ENCODE peak calls at places on chromosomes 3 and 15, in seven cellular contexts. One of them, this sample, is unnamed.
A peak's percentile ranks its signal among the peaks of the same experiment; 100 is the strongest.

GRCh38 chr3:74353039-74353438 is 261.4 kb downstream of the CNTN3 start:
- DNase-seq in GM04504: no peak
- DNase-seq in cardiac muscle cell: peak; percentile 9
- DNase-seq in activated CD4-positive, alpha-beta memory T cell treated with anti-CD3 and anti-CD28 coated beads for 36 hours: no peak
- DNase-seq in NCI-H1105 treated with DMSO at 0.1 percent for 48 hours: no peak
- DNase-seq in activated naive CD4-positive, alpha-beta T cell treated with anti-CD3 and anti-CD28 coated beads for 36 hours: no peak
- DNase-seq in GM10248: no peak
- DNase-seq in this sample: no peak

GRCh38 chr15:75348034-75348562 is 1.3 kb downstream of the NEIL1 start:
- DNase-seq in GM04504: no peak
- DNase-seq in cardiac muscle cell: peak; percentile 38
- DNase-seq in activated CD4-positive, alpha-beta memory T cell treated with anti-CD3 and anti-CD28 coated beads for 36 hours: no peak
- DNase-seq in NCI-H1105 treated with DMSO at 0.1 percent for 48 hours: no peak
- DNase-seq in activated naive CD4-positive, alpha-beta T cell treated with anti-CD3 and anti-CD28 coated beads for 36 hours: no peak
- DNase-seq in GM10248: peak; percentile 40
- DNase-seq in this sample: no peak

GRCh38 chr3:50395070-50395860 is 35.9 kb upstream of the TMEM115 start:
- DNase-seq in GM04504: no peak
- DNase-seq in cardiac muscle cell: no peak
- DNase-seq in activated CD4-positive, alpha-beta memory T cell treated with anti-CD3 and anti-CD28 coated beads for 36 hours: no peak
- DNase-seq in NCI-H1105 treated with DMSO at 0.1 percent for 48 hours: no peak
- DNase-seq in activated naive CD4-positive, alpha-beta T cell treated with anti-CD3 and anti-CD28 coated beads for 36 hours: no peak
- DNase-seq in GM10248: no peak
- DNase-seq in this sample: no peak

GRCh38 chr15:66840615-66841014 is 138.6 kb downstream of the SMAD6 start:
- DNase-seq in GM04504: no peak
- DNase-seq in cardiac muscle cell: no peak
- DNase-seq in activated CD4-positive, alpha-beta memory T cell treated with anti-CD3 and anti-CD28 coated beads for 36 hours: no peak
- DNase-seq in NCI-H1105 treated with DMSO at 0.1 percent for 48 hours: no peak
- DNase-seq in activated naive CD4-positive, alpha-beta T cell treated with anti-CD3 and anti-CD28 coated beads for 36 hours: no peak
- DNase-seq in GM10248: no peak
- DNase-seq in this sample: no peak

GRCh38 chr3:146382386-146382785 is 87.0 kb downstream of the PLSCR2 start:
- DNase-seq in GM04504: no peak
- DNase-seq in cardiac muscle cell: peak; percentile 8
- DNase-seq in activated CD4-positive, alpha-beta memory T cell treated with anti-CD3 and anti-CD28 coated beads for 36 hours: no peak
- DNase-seq in NCI-H1105 treated with DMSO at 0.1 percent for 48 hours: peak; percentile 31
- DNase-seq in activated naive CD4-positive, alpha-beta T cell treated with anti-CD3 and anti-CD28 coated beads for 36 hours: peak; percentile 6
- DNase-seq in GM10248: no peak
- DNase-seq in this sample: peak; percentile 1

GRCh38 chr3:11662392-11662990 is 18.8 kb upstream of the VGLL4 start:
- DNase-seq in GM04504: no peak
- DNase-seq in cardiac muscle cell: no peak
- DNase-seq in activated CD4-positive, alpha-beta memory T cell treated with anti-CD3 and anti-CD28 coated beads for 36 hours: no peak
- DNase-seq in NCI-H1105 treated with DMSO at 0.1 percent for 48 hours: no peak
- DNase-seq in activated naive CD4-positive, alpha-beta T cell treated with anti-CD3 and anti-CD28 coated beads for 36 hours: no peak
- DNase-seq in GM10248: no peak
- DNase-seq in this sample: no peak

GRCh38 chr3:133886031-133886722 is 9.5 kb downstream of the RAB6B start:
- DNase-seq in GM04504: no peak
- DNase-seq in cardiac muscle cell: no peak
- DNase-seq in activated CD4-positive, alpha-beta memory T cell treated with anti-CD3 and anti-CD28 coated beads for 36 hours: no peak
- DNase-seq in NCI-H1105 treated with DMSO at 0.1 percent for 48 hours: no peak
- DNase-seq in activated naive CD4-positive, alpha-beta T cell treated with anti-CD3 and anti-CD28 coated beads for 36 hours: no peak
- DNase-seq in GM10248: peak; percentile 3
- DNase-seq in this sample: no peak

GRCh38 chr3:185207931-185208746 is 45.7 kb downstream of the EHHADH start:
- DNase-seq in GM04504: peak; percentile 47
- DNase-seq in cardiac muscle cell: no peak
- DNase-seq in activated CD4-positive, alpha-beta memory T cell treated with anti-CD3 and anti-CD28 coated beads for 36 hours: peak; percentile 41
- DNase-seq in NCI-H1105 treated with DMSO at 0.1 percent for 48 hours: no peak
- DNase-seq in activated naive CD4-positive, alpha-beta T cell treated with anti-CD3 and anti-CD28 coated beads for 36 hours: no peak
- DNase-seq in GM10248: peak; percentile 59
- DNase-seq in this sample: peak; percentile 5

GRCh38 chr3:123343296-123344174 is 105.4 kb downstream of the ADCY5 start:
- DNase-seq in GM04504: no peak
- DNase-seq in cardiac muscle cell: peak; percentile 63
- DNase-seq in activated CD4-positive, alpha-beta memory T cell treated with anti-CD3 and anti-CD28 coated beads for 36 hours: no peak
- DNase-seq in NCI-H1105 treated with DMSO at 0.1 percent for 48 hours: no peak
- DNase-seq in activated naive CD4-positive, alpha-beta T cell treated with anti-CD3 and anti-CD28 coated beads for 36 hours: no peak
- DNase-seq in GM10248: no peak
- DNase-seq in this sample: no peak

GRCh38 chr15:37931868-37932267 is 2.6 kb upstream of the TMCO5A start:
- DNase-seq in GM04504: no peak
- DNase-seq in cardiac muscle cell: no peak
- DNase-seq in activated CD4-positive, alpha-beta memory T cell treated with anti-CD3 and anti-CD28 coated beads for 36 hours: no peak
- DNase-seq in NCI-H1105 treated with DMSO at 0.1 percent for 48 hours: no peak
- DNase-seq in activated naive CD4-positive, alpha-beta T cell treated with anti-CD3 and anti-CD28 coated beads for 36 hours: no peak
- DNase-seq in GM10248: no peak
- DNase-seq in this sample: no peak

GRCh38 chr3:5428607-5429516 is 241.4 kb downstream of the EDEM1 start:
- DNase-seq in GM04504: no peak
- DNase-seq in cardiac muscle cell: no peak
- DNase-seq in activated CD4-positive, alpha-beta memory T cell treated with anti-CD3 and anti-CD28 coated beads for 36 hours: no peak
- DNase-seq in NCI-H1105 treated with DMSO at 0.1 percent for 48 hours: no peak
- DNase-seq in activated naive CD4-positive, alpha-beta T cell treated with anti-CD3 and anti-CD28 coated beads for 36 hours: peak; percentile 11
- DNase-seq in GM10248: peak; percentile 19
- DNase-seq in this sample: peak; percentile 3

GRCh38 chr3:160185711-160186110 is 39.5 kb upstream of the C3orf80 start:
- DNase-seq in GM04504: no peak
- DNase-seq in cardiac muscle cell: no peak
- DNase-seq in activated CD4-positive, alpha-beta memory T cell treated with anti-CD3 and anti-CD28 coated beads for 36 hours: no peak
- DNase-seq in NCI-H1105 treated with DMSO at 0.1 percent for 48 hours: no peak
- DNase-seq in activated naive CD4-positive, alpha-beta T cell treated with anti-CD3 and anti-CD28 coated beads for 36 hours: no peak
- DNase-seq in GM10248: no peak
- DNase-seq in this sample: no peak

GRCh38 chr3:14238356-14238755 is 59.7 kb downstream of the LSM3 start:
- DNase-seq in GM04504: no peak
- DNase-seq in cardiac muscle cell: no peak
- DNase-seq in activated CD4-positive, alpha-beta memory T cell treated with anti-CD3 and anti-CD28 coated beads for 36 hours: no peak
- DNase-seq in NCI-H1105 treated with DMSO at 0.1 percent for 48 hours: no peak
- DNase-seq in activated naive CD4-positive, alpha-beta T cell treated with anti-CD3 and anti-CD28 coated beads for 36 hours: no peak
- DNase-seq in GM10248: no peak
- DNase-seq in this sample: no peak

GRCh38 chr15:72231847-72232461 is 964 bp upstream of the PKM start:
- DNase-seq in GM04504: peak; percentile 61
- DNase-seq in cardiac muscle cell: peak; percentile 9
- DNase-seq in activated CD4-positive, alpha-beta memory T cell treated with anti-CD3 and anti-CD28 coated beads for 36 hours: peak; percentile 70
- DNase-seq in NCI-H1105 treated with DMSO at 0.1 percent for 48 hours: peak; percentile 61
- DNase-seq in activated naive CD4-positive, alpha-beta T cell treated with anti-CD3 and anti-CD28 coated beads for 36 hours: peak; percentile 78
- DNase-seq in GM10248: peak; percentile 35
- DNase-seq in this sample: peak; percentile 68

GRCh38 chr3:64104006-64104405 is 80.7 kb upstream of the PSMD6 start:
- DNase-seq in GM04504: no peak
- DNase-seq in cardiac muscle cell: no peak
- DNase-seq in activated CD4-positive, alpha-beta memory T cell treated with anti-CD3 and anti-CD28 coated beads for 36 hours: no peak
- DNase-seq in NCI-H1105 treated with DMSO at 0.1 percent for 48 hours: no peak
- DNase-seq in activated naive CD4-positive, alpha-beta T cell treated with anti-CD3 and anti-CD28 coated beads for 36 hours: no peak
- DNase-seq in GM10248: no peak
- DNase-seq in this sample: no peak

GRCh38 chr15:52102468-52102867 is 10.1 kb downstream of the BCL2L10 start:
- DNase-seq in GM04504: peak; percentile 79
- DNase-seq in cardiac muscle cell: no peak
- DNase-seq in activated CD4-positive, alpha-beta memory T cell treated with anti-CD3 and anti-CD28 coated beads for 36 hours: no peak
- DNase-seq in NCI-H1105 treated with DMSO at 0.1 percent for 48 hours: no peak
- DNase-seq in activated naive CD4-positive, alpha-beta T cell treated with anti-CD3 and anti-CD28 coated beads for 36 hours: no peak
- DNase-seq in GM10248: no peak
- DNase-seq in this sample: no peak

GRCh38 chr15:40108061-40108854 is 421 bp downstream of the BMF start:
- DNase-seq in GM04504: no peak
- DNase-seq in cardiac muscle cell: peak; percentile 51
- DNase-seq in activated CD4-positive, alpha-beta memory T cell treated with anti-CD3 and anti-CD28 coated beads for 36 hours: peak; percentile 31
- DNase-seq in NCI-H1105 treated with DMSO at 0.1 percent for 48 hours: peak; percentile 27
- DNase-seq in activated naive CD4-positive, alpha-beta T cell treated with anti-CD3 and anti-CD28 coated beads for 36 hours: peak; percentile 43
- DNase-seq in GM10248: peak; percentile 28
- DNase-seq in this sample: no peak

GRCh38 chr3:156448300-156448699 is 106.6 kb downstream of the SSR3 start:
- DNase-seq in GM04504: no peak
- DNase-seq in cardiac muscle cell: peak; percentile 39
- DNase-seq in activated CD4-positive, alpha-beta memory T cell treated with anti-CD3 and anti-CD28 coated beads for 36 hours: peak; percentile 46
- DNase-seq in NCI-H1105 treated with DMSO at 0.1 percent for 48 hours: no peak
- DNase-seq in activated naive CD4-positive, alpha-beta T cell treated with anti-CD3 and anti-CD28 coated beads for 36 hours: peak; percentile 43
- DNase-seq in GM10248: peak; percentile 29
- DNase-seq in this sample: peak; percentile 55

GRCh38 chr3:168847293-168847883 is 751.7 kb upstream of the GOLIM4 start:
- DNase-seq in GM04504: peak; percentile 3
- DNase-seq in cardiac muscle cell: peak; percentile 55
- DNase-seq in activated CD4-positive, alpha-beta memory T cell treated with anti-CD3 and anti-CD28 coated beads for 36 hours: no peak
- DNase-seq in NCI-H1105 treated with DMSO at 0.1 percent for 48 hours: peak; percentile 78
- DNase-seq in activated naive CD4-positive, alpha-beta T cell treated with anti-CD3 and anti-CD28 coated beads for 36 hours: no peak
- DNase-seq in GM10248: peak; percentile 14
- DNase-seq in this sample: peak; percentile 23

GRCh38 chr3:15647629-15648167 is 46.2 kb downstream of the BTD start:
- DNase-seq in GM04504: peak; percentile 93
- DNase-seq in cardiac muscle cell: no peak
- DNase-seq in activated CD4-positive, alpha-beta memory T cell treated with anti-CD3 and anti-CD28 coated beads for 36 hours: peak; percentile 82
- DNase-seq in NCI-H1105 treated with DMSO at 0.1 percent for 48 hours: no peak
- DNase-seq in activated naive CD4-positive, alpha-beta T cell treated with anti-CD3 and anti-CD28 coated beads for 36 hours: peak; percentile 87
- DNase-seq in GM10248: peak; percentile 72
- DNase-seq in this sample: peak; percentile 86

GRCh38 chr3:29683306-29683993 is 402.6 kb downstream of the RBMS3 start:
- DNase-seq in GM04504: no peak
- DNase-seq in cardiac muscle cell: peak; percentile 84
- DNase-seq in activated CD4-positive, alpha-beta memory T cell treated with anti-CD3 and anti-CD28 coated beads for 36 hours: no peak
- DNase-seq in NCI-H1105 treated with DMSO at 0.1 percent for 48 hours: no peak
- DNase-seq in activated naive CD4-positive, alpha-beta T cell treated with anti-CD3 and anti-CD28 coated beads for 36 hours: no peak
- DNase-seq in GM10248: peak; percentile 17
- DNase-seq in this sample: no peak